ENCODE peak calls at places on chromosomes 1 and 21, in four cellular contexts. K, X, C and G are unnamed samples.

GRCh38 chr1:170545476-170545875 is 13.5 kb downstream of the GORAB start:
- DNase-seq in K (no peak), X (no peak), C (peak; percentile 61), G (no peak)

GRCh38 chr21:27759091-27759659 is 792.3 kb upstream of the ADAMTS5 start:
- DNase-seq in K (no peak), X (no peak), C (no peak), G (no peak)

GRCh38 chr1:18557621-18558465 is 72.8 kb upstream of the PAX7 start:
- DNase-seq in K (no peak), X (no peak), C (no peak), G (no peak)

GRCh38 chr1:162020145-162020544 is 3.5 kb downstream of the OLFML2B start:
- DNase-seq in K (no peak), X (no peak), C (peak; percentile 66), G (no peak)

GRCh38 chr1:234645964-234646363 is 36.0 kb upstream of the IRF2BP2 start:
- DNase-seq in K (no peak), X (no peak), C (no peak), G (no peak)

GRCh38 chr1:78840447-78841251 is 165.9 kb downstream of the ADGRL4 start:
- DNase-seq in K (peak; percentile 86), X (no peak), C (peak; percentile 93), G (peak; percentile 94)

GRCh38 chr1:119316870-119317416 is 51.6 kb upstream of the HAO2 start:
- DNase-seq in K (no peak), X (no peak), C (no peak), G (no peak)

GRCh38 chr1:54283997-54284385 is 84.0 kb downstream of the MRPL37 start:
- DNase-seq in K (no peak), X (no peak), C (no peak), G (no peak)

GRCh38 chr1:30300669-30301068 is 422.7 kb downstream of the MATN1 start:
- DNase-seq in K (no peak), X (no peak), C (no peak), G (no peak)

GRCh38 chr1:215543191-215543606 is 23.9 kb upstream of the KCTD3 start:
- DNase-seq in K (no peak), X (no peak), C (no peak), G (no peak)

GRCh38 chr1:119794856-119795255 is 16.4 kb downstream of the REG4 start:
- DNase-seq in K (no peak), X (no peak), C (no peak), G (no peak)

GRCh38 chr1:1371741-1372711 is 3.0 kb downstream of the AURKAIP1 start:
- DNase-seq in K (no peak), X (peak; percentile 66), C (peak; percentile 80), G (no peak)

GRCh38 chr1:219928791-219929118 is 398 bp upstream of the SLC30A10 start:
- DNase-seq in K (no peak), X (no peak), C (no peak), G (no peak)

GRCh38 chr1:186680031-186681012 is at the start of gene PTGS2:
- DNase-seq in K (peak; percentile 56), X (no peak), C (peak; percentile 4), G (peak; percentile 66)

GRCh38 chr1:247905899-247906503 is 10.6 kb downstream of the OR2W3 start:
- DNase-seq in K (no peak), X (no peak), C (no peak), G (no peak)

GRCh38 chr1:33997127-33998047 is 133.5 kb downstream of the HMGB4 start:
- DNase-seq in K (no peak), X (no peak), C (no peak), G (no peak)

GRCh38 chr1:44847786-44848185 is 4.7 kb upstream of the PTCH2 start:
- DNase-seq in K (no peak), X (no peak), C (no peak), G (no peak)

GRCh38 chr1:203202431-203203245 is 16.1 kb upstream of the CHI3L1 start:
- DNase-seq in K (no peak), X (no peak), C (peak; percentile 84), G (no peak)

GRCh38 chr1:197675475-197676324 is 99.6 kb downstream of the DENND1B start:
- DNase-seq in K (no peak), X (no peak), C (peak; percentile 7), G (no peak)

GRCh38 chr21:33412832-33413519 is 9.8 kb downstream of the IFNGR2 start:
- DNase-seq in K (no peak), X (no peak), C (no peak), G (no peak)